ENCODE peak calls at places on chromosomes 2 and 18, in ten cellular contexts. M, E, P, V, Y, S, W, L, J and K are unnamed samples.

GRCh38 chr18:62372156-62372555 is 47.0 kb downstream of the TNFRSF11A start:
- DNase-seq in S (no peak), E (no peak), V (no peak), Y (no peak), J (no peak), P (no peak), L (no peak), W (no peak), M (no peak), K (no peak)

GRCh38 chr2:188114014-188114413 is 177.7 kb upstream of the GULP1 start:
- DNase-seq in J (no peak), M (no peak), V (peak), S (peak), P (peak), E (no peak), W (peak), Y (peak), L (peak), K (no peak)

GRCh38 chr2:9336209-9336533 is 87.2 kb downstream of the ITGB1BP1 start:
- DNase-seq in Y (peak), W (peak), J (no peak), L (no peak), M (no peak), V (no peak), P (peak), S (peak), E (no peak), K (no peak)

GRCh38 chr2:37282746-37283145 is 41.9 kb downstream of the PRKD3 start:
- DNase-seq in J (no peak), P (peak), M (no peak), S (no peak), E (no peak), V (no peak), Y (peak), L (peak), W (peak), K (no peak)

GRCh38 chr2:201118957-201119848 is 3.2 kb downstream of the CFLAR start:
- DNase-seq in L (peak), V (peak), M (no peak), Y (peak), P (peak), S (peak), E (peak), W (peak), J (no peak), K (peak)

GRCh38 chr2:29278964-29279363 is 163.7 kb downstream of the CLIP4 start:
- DNase-seq in P (no peak), M (no peak), V (no peak), W (no peak), L (no peak), J (peak), E (no peak), S (no peak), Y (no peak), K (no peak)

GRCh38 chr18:1147616-1148184 is 243.0 kb downstream of the ADCYAP1 start:
- DNase-seq in M (no peak), V (peak), W (no peak), S (no peak), J (peak), E (peak), P (no peak), Y (no peak), L (no peak), K (no peak)

GRCh38 chr2:39642054-39642742 is 23.5 kb upstream of the TMEM178A start:
- DNase-seq in P (peak), W (peak), Y (peak), J (no peak), E (peak), L (peak), S (peak), V (no peak), M (no peak), K (no peak)

GRCh38 chr18:70423988-70424387 is 135.1 kb downstream of the SOCS6 start:
- DNase-seq in J (no peak), W (no peak), M (peak), V (peak), E (peak), Y (peak), L (peak), P (no peak), S (no peak), K (no peak)

GRCh38 chr2:96093528-96093927 is 22.8 kb downstream of the ADRA2B start:
- DNase-seq in J (no peak), P (no peak), E (no peak), V (no peak), S (no peak), W (no peak), Y (no peak), L (no peak), M (peak), K (no peak)

GRCh38 chr2:200081221-200081620 is 125.8 kb downstream of the MAIP1 start:
- DNase-seq in L (no peak), V (peak), S (no peak), M (no peak), Y (peak), W (no peak), E (no peak), P (no peak), J (no peak), K (no peak)

GRCh38 chr2:1538663-1539062 is 125.4 kb downstream of the TPO start:
- DNase-seq in M (no peak), W (peak), P (peak), S (no peak), L (peak), V (peak), J (peak), Y (no peak), E (peak), K (no peak)

GRCh38 chr2:40093036-40093673 is 314.1 kb upstream of the THUMPD2 start:
- DNase-seq in J (no peak), Y (peak), S (peak), M (no peak), W (peak), V (peak), E (no peak), P (peak), L (peak), K (no peak)

GRCh38 chr2:108615480-108616090 is 81.3 kb downstream of the LIMS1 start:
- DNase-seq in V (no peak), Y (no peak), J (no peak), M (no peak), P (no peak), L (no peak), E (peak), W (no peak), S (no peak), K (no peak)

GRCh38 chr2:148614332-148615049 is 30.1 kb upstream of the EPC2 start:
- DNase-seq in E (peak), P (peak), S (peak), M (peak), Y (peak), V (peak), W (peak), L (peak), J (no peak), K (peak)

GRCh38 chr2:215870986-215871385 is 142.4 kb downstream of the MREG start:
- DNase-seq in J (peak), S (no peak), Y (no peak), M (no peak), P (no peak), E (peak), L (no peak), V (peak), W (no peak), K (no peak)

GRCh38 chr2:144448389-144449027 is 71.4 kb downstream of the ZEB2 start:
- DNase-seq in V (no peak), Y (no peak), W (no peak), L (no peak), E (no peak), S (no peak), J (no peak), P (no peak), M (no peak), K (no peak)

GRCh38 chr2:20221169-20221938 is 3.6 kb downstream of the SDC1 start:
- DNase-seq in M (no peak), S (no peak), P (peak), Y (peak), E (no peak), V (peak), L (peak), J (peak), W (peak), K (no peak)

GRCh38 chr2:64104944-64105343 is 39.3 kb downstream of the PELI1 start:
- DNase-seq in V (no peak), Y (peak), P (no peak), E (peak), S (peak), J (no peak), W (no peak), M (no peak), L (peak), K (no peak)

GRCh38 chr2:101613073-101613704 is 84.3 kb upstream of the MAP4K4 start:
- DNase-seq in Y (no peak), M (no peak), J (peak), S (no peak), W (peak), P (no peak), L (no peak), V (no peak), E (no peak), K (no peak)

GRCh38 chr18:24736686-24737085 is 276.2 kb downstream of the HRH4 start:
- DNase-seq in M (no peak), Y (no peak), J (no peak), P (no peak), E (no peak), L (no peak), S (no peak), W (no peak), V (no peak), K (no peak)

GRCh38 chr2:106852103-106852502 is 33.9 kb downstream of the ST6GAL2 start:
- DNase-seq in E (no peak), L (no peak), J (peak), Y (no peak), M (no peak), W (no peak), P (no peak), S (no peak), V (peak), K (no peak)

GRCh38 chr2:95014126-95014708 is 11.3 kb upstream of the MAL start:
- DNase-seq in L (no peak), M (no peak), S (no peak), V (no peak), P (no peak), W (no peak), J (no peak), Y (no peak), E (no peak), K (no peak)

GRCh38 chr2:200089040-200089755 is 133.8 kb downstream of the MAIP1 start:
- DNase-seq in J (no peak), S (no peak), V (peak), M (no peak), E (no peak), P (peak), Y (peak), W (no peak), L (peak), K (no peak)

GRCh38 chr2:42770288-42771131 is 6.6 kb upstream of the OXER1 start:
- DNase-seq in E (peak), Y (peak), J (peak), W (peak), S (peak), L (peak), P (peak), V (peak), M (no peak), K (no peak)

GRCh38 chr2:200156140-200156858 is 150.2 kb upstream of the SPATS2L start:
- DNase-seq in P (peak), V (peak), E (peak), Y (peak), J (no peak), L (peak), M (no peak), W (peak), S (peak), K (no peak)

GRCh38 chr2:232525796-232526195 is at the start of gene CHRND:
- DNase-seq in J (peak), Y (no peak), V (no peak), W (no peak), L (peak), S (no peak), M (no peak), P (no peak), E (no peak), K (no peak)

GRCh38 chr2:38763728-38764127 is 12.6 kb upstream of the SRSF7 start:
- DNase-seq in J (no peak), L (no peak), P (no peak), E (no peak), V (no peak), W (no peak), S (no peak), Y (no peak), M (no peak), K (no peak)

GRCh38 chr2:230964136-230964730 is 31.7 kb upstream of the SPATA3 start:
- DNase-seq in E (no peak), V (no peak), S (no peak), W (no peak), Y (no peak), L (no peak), M (no peak), P (no peak), J (no peak), K (no peak)

GRCh38 chr18:36454258-36454657 is 156.7 kb downstream of the FHOD3 start:
- DNase-seq in J (no peak), P (no peak), E (peak), S (no peak), W (no peak), V (no peak), Y (no peak), L (no peak), M (no peak), K (no peak)

GRCh38 chr2:233999182-233999581 is 51.3 kb upstream of the SPP2 start:
- DNase-seq in E (no peak), V (peak), P (no peak), L (no peak), Y (no peak), J (peak), M (no peak), W (no peak), S (no peak), K (no peak)

GRCh38 chr2:154452471-154452870 is 246.0 kb upstream of the KCNJ3 start:
- DNase-seq in Y (no peak), W (no peak), E (no peak), M (no peak), L (no peak), V (no peak), S (no peak), J (no peak), P (no peak), K (no peak)

GRCh38 chr2:154457291-154457690 is 241.2 kb upstream of the KCNJ3 start:
- DNase-seq in Y (peak), M (no peak), J (no peak), L (no peak), P (no peak), W (no peak), S (no peak), V (no peak), E (no peak), K (no peak)

GRCh38 chr2:154455871-154456270 is 242.6 kb upstream of the KCNJ3 start:
- DNase-seq in W (peak), L (peak), S (peak), M (no peak), E (no peak), P (no peak), J (no peak), V (no peak), Y (no peak), K (no peak)

GRCh38 chr2:154452906-154453493 is 245.5 kb upstream of the KCNJ3 start:
- DNase-seq in V (peak), P (no peak), S (peak), J (peak), M (no peak), L (peak), Y (no peak), W (peak), E (peak), K (no peak)

DNA sequence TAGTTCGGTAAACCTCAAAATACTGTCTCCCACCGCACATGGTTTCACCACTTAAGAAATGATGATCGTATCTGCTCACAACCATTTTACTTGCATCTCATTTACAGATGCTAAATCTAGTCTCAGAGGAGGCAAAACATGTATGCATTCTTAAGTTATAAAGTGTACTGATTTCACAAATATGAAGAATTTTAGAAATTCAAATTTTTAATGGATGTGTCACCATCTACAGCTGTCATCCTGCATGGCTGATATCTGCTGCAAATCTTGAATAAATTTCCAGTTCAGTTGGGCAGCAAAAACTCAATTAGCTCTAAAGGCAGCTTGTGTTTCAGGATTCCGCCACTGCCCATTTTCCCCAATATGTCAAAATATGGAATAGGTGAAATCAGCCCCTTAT is 243.3 kb upstream of the KCNJ3 start:
- DNase-seq in S (no peak), V (no peak), M (no peak), J (no peak), P (no peak), Y (peak), E (no peak), L (peak), W (peak), K (no peak)
- H3K4me3 ChIP-seq in S (no peak), V (no peak), M (no peak), J (no peak), P (no peak), Y (no peak), E (peak), L (peak), W (peak), K (no peak)

GRCh38 chr2:47264686-47265085 is 109.6 kb upstream of the STPG4 start:
- DNase-seq in M (no peak), J (no peak), L (no peak), W (no peak), P (no peak), S (no peak), V (no peak), E (no peak), Y (no peak), K (no peak)

GRCh38 chr2:47266939-47267338 is 111.8 kb upstream of the STPG4 start:
- DNase-seq in S (no peak), J (no peak), P (no peak), Y (no peak), E (no peak), M (no peak), L (no peak), W (no peak), V (no peak), K (no peak)

GRCh38 chr2:47264183-47264582 is 109.1 kb upstream of the STPG4 start:
- DNase-seq in V (no peak), M (no peak), S (no peak), P (no peak), Y (no peak), W (no peak), J (peak), L (no peak), E (no peak), K (no peak)

GRCh38 chr2:47265158-47265557 is 110.0 kb upstream of the STPG4 start:
- DNase-seq in Y (no peak), E (no peak), P (no peak), M (no peak), W (no peak), J (no peak), S (no peak), L (no peak), V (no peak), K (no peak)

DNA sequence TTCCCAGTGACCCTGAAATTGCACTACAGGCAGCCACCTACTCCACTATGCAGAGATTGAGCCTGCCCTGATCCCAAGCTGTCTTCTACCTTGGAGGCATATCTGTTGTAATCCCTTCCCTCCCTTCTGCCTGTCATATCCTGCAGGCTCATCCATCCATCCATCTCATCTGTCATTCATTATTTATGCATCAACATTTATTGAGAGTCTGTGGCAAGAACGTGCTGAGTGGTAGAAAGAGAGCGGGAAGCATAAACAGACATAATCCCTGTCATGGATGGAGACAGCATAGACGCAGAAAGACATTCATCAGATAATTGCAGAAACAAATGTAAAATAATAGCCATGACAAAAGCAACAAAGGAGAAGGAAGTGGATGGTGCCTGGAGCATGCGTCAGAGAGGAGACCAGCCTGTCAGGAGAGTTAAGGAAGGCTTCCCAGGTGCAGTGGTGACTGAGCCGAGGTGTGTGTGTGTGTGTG is 110.7 kb upstream of the STPG4 start:
- DNase-seq in Y (peak), E (peak), L (no peak), S (no peak), P (no peak), J (no peak), M (peak), W (no peak), V (no peak), K (no peak)
- H3K9ac ChIP-seq in Y (no peak), E (no peak), L (no peak), S (no peak), P (no peak), J (no peak), M (no peak), W (no peak), V (no peak), K (no peak)

GRCh38 chr2:156518160-156518559 is 82.0 kb downstream of the GPD2 start:
- DNase-seq in V (no peak), J (no peak), E (no peak), L (no peak), M (no peak), P (no peak), W (no peak), Y (no peak), S (no peak), K (no peak)
- H3K4me3 ChIP-seq in V (no peak), J (no peak), E (no peak), L (no peak), M (no peak), P (no peak), W (no peak), Y (no peak), S (no peak), K (no peak)

GRCh38 chr2:86000938-86001312 is 104.8 kb downstream of the POLR1A start:
- DNase-seq in V (no peak), S (no peak), J (no peak), L (peak), Y (no peak), E (no peak), P (no peak), M (no peak), W (no peak), K (no peak)

GRCh38 chr2:86000131-86000937 is 105.4 kb downstream of the POLR1A start:
- DNase-seq in W (no peak), J (no peak), L (peak), S (peak), Y (peak), E (no peak), M (no peak), P (no peak), V (no peak), K (no peak)

GRCh38 chr2:85998071-85998991 is 107.4 kb downstream of the POLR1A start:
- DNase-seq in S (no peak), M (no peak), V (peak), P (peak), W (peak), E (no peak), Y (peak), L (peak), J (peak), K (no peak)

GRCh38 chr2:85997016-85997970 is 108.4 kb downstream of the POLR1A start:
- DNase-seq in L (peak), V (no peak), W (no peak), E (no peak), P (peak), S (no peak), J (no peak), M (no peak), Y (peak), K (no peak)

DNA sequence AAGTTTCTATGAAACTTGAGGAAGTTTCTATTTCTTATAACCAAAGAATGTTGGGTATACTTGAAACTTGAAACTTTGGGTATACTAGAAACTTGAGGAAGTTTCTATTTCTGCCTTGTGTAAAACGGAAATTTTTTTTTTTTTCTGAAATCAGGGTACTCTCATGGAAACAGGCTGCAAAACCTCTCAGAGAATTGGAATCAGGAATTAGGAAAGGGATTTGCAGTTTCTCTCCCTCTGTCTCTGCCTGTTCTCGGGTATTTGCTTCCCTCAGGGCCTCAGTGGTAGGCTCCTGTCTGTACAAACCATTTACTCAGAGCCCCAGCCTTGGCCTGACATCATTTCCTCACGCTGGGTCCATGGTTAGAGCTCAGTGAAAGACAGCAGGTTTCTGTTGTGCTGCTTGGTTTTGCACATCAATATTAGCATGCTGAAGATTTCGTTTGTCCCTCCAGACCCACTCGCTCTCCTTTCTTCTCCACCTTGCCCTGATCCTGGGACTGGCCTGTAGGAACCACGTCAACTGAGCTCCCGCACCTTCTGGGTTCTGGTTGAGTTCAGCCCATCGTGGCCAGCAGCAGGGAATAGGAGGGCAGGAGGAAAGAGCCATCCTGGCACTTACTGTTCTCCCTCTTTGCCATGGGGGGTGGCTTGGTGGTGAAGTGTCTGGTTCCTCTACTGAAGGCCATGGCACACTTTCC is 106.4 kb downstream of the POLR1A start:
- DNase-seq in M (no peak), P (peak), S (peak), E (no peak), V (peak), L (peak), J (no peak), Y (no peak), W (no peak), K (peak)
- H3K9ac ChIP-seq in M (no peak), P (peak), S (no peak), E (no peak), V (no peak), L (peak), J (no peak), Y (peak), W (peak), K (peak)